ENCODE peak calls at places on chromosomes 13 and 19, in nine cellular contexts. O is RKO; K is choroid plexus epithelial cell; E is thoracic aorta; L is fibroblast of mammary gland; Z is SK-N-SH; A is skeletal muscle cell; I is GM12865; S is stimulated activated CD4-positive, alpha-beta T cell treated with anti-CD3 and anti-CD28 coated beads, Interleukin-15, amount 100 ng/mL, for 1 hour. G is an unnamed sample.

GRCh38 chr19:7607212-7607873 is 11.7 kb downstream of the CAMSAP3 start:
- DNase-seq in O (no peak), K (no peak), E (no peak), L (no peak), Z (no peak), A (no peak), I (no peak), S (no peak), G (no peak)

GRCh38 chr13:111288276-111288675 is 32.2 kb upstream of the TEX29 start:
- DNase-seq in O (no peak), K (no peak), E (no peak), L (no peak), Z (no peak), A (no peak), I (no peak), S (no peak), G (no peak)

GRCh38 chr19:48999481-49000325 is 6.0 kb downstream of the RUVBL2 start:
- DNase-seq in O (peak), K (peak), E (no peak), L (peak), Z (peak), A (no peak), I (peak), S (peak), G (peak)

GRCh38 chr13:110306960-110307696 is at the start of the genes COL4A1 and COL4A2:
- DNase-seq in O (no peak), K (peak), E (no peak), L (peak), Z (peak), A (no peak), I (no peak), S (no peak), G (peak)

GRCh38 chr13:85241045-85241444 is 558.2 kb downstream of the SLITRK6 start:
- DNase-seq in O (peak), K (peak), E (no peak), L (peak), Z (no peak), A (peak), I (no peak), S (no peak), G (peak)

GRCh38 chr19:4988770-4989251 is 19.9 kb downstream of the KDM4B start:
- DNase-seq in O (no peak), K (peak), E (peak), L (peak), Z (no peak), A (no peak), I (no peak), S (no peak), G (no peak)

GRCh38 chr13:31908696-31909386 is 122.7 kb upstream of the FRY start:
- DNase-seq in O (no peak), K (no peak), E (no peak), L (no peak), Z (no peak), A (no peak), I (no peak), S (no peak), G (peak)

GRCh38 chr19:42114412-42114811 is 17.8 kb downstream of the POU2F2 start:
- DNase-seq in O (no peak), K (peak), E (no peak), L (no peak), Z (no peak), A (no peak), I (peak), S (no peak), G (no peak)

GRCh38 chr19:12952488-12953455 is 4.3 kb downstream of the GADD45GIP1 start:
- DNase-seq in O (peak), K (peak), E (peak), L (peak), Z (peak), A (peak), I (no peak), S (no peak), G (peak)

GRCh38 chr13:56752630-56753029 is 388.1 kb upstream of the PRR20A start:
- DNase-seq in O (no peak), K (no peak), E (no peak), L (no peak), Z (no peak), A (no peak), I (no peak), S (no peak), G (no peak)

GRCh38 chr19:11693505-11694499 is 44.9 kb downstream of the ZNF823 start:
- DNase-seq in O (peak), K (peak), E (no peak), L (peak), Z (peak), A (peak), I (peak), S (no peak), G (peak)

GRCh38 chr13:23339225-23339624 is 94.3 kb downstream of the SACS start:
- DNase-seq in O (no peak), K (no peak), E (no peak), L (no peak), Z (no peak), A (no peak), I (no peak), S (no peak), G (no peak)

GRCh38 chr19:55027472-55028337 is 10.4 kb downstream of the GP6 start:
- DNase-seq in O (peak), K (peak), E (no peak), L (peak), Z (no peak), A (no peak), I (no peak), S (no peak), G (peak)

G was measured in MCF 10A.